ENCODE peak calls at places on chromosomes 12 and 14, in five cellular contexts. J is right lobe of liver, U is GM12878, X is GM23338, O is OCI-LY7. Z is an unnamed sample.
A peak's percentile ranks its signal among the peaks of the same experiment; 100 is the strongest.

GRCh38 chr12:67943295-67943892 is 45.9 kb upstream of the IFNG-AS1 start:
- DNase-seq in J (peak; percentile 58), U (peak; percentile 23), X (peak; percentile 80), O (peak; percentile 83), Z (peak; percentile 88)

GRCh38 chr14:64891173-64891838 is 11.6 kb upstream of the SPTB start:
- DNase-seq in J (no peak), U (no peak), X (no peak), O (no peak), Z (no peak)

GRCh38 chr12:92735131-92735721 is 32.4 kb downstream of the PLEKHG7 start:
- DNase-seq in J (no peak), U (no peak), X (peak; percentile 2), O (no peak), Z (no peak)

GRCh38 chr14:69548566-69548965 is 26.1 kb downstream of the CCDC177 start:
- DNase-seq in J (no peak), U (no peak), X (no peak), O (no peak), Z (no peak)

GRCh38 chr14:96393292-96393691 is 1.4 kb downstream of the AK7 start:
- DNase-seq in J (no peak), U (no peak), X (no peak), O (no peak), Z (no peak)

GRCh38 chr12:132736913-132737312 is 24.7 kb downstream of the ANKLE2 start:
- DNase-seq in J (no peak), U (no peak), X (no peak), O (no peak), Z (no peak)

GRCh38 chr12:74890237-74890599 is 319.4 kb downstream of the KCNC2 start:
- DNase-seq in J (no peak), U (no peak), X (peak; percentile 8), O (no peak), Z (no peak)

GRCh38 chr12:105234197-105234596 is 1.8 kb downstream of the APPL2 start:
- DNase-seq in J (no peak), U (no peak), X (no peak), O (peak; percentile 10), Z (no peak)

GRCh38 chr14:100872241-100872640 is 31.3 kb downstream of the RTL1 start:
- DNase-seq in J (no peak), U (no peak), X (no peak), O (no peak), Z (no peak)

GRCh38 chr12:46269429-46270241 is 792 bp upstream of the SLC38A1 start:
- DNase-seq in J (peak; percentile 49), U (no peak), X (peak; percentile 74), O (peak; percentile 91), Z (peak; percentile 76)

GRCh38 chr12:67202344-67203012 is 66.7 kb upstream of the CAND1 start:
- DNase-seq in J (no peak), U (peak; percentile 11), X (no peak), O (no peak), Z (no peak)

GRCh38 chr12:80472912-80473500 is 29.0 kb downstream of the PTPRQ start:
- DNase-seq in J (no peak), U (peak; percentile 3), X (peak; percentile 68), O (peak; percentile 69), Z (no peak)

GRCh38 chr12:89166525-89166934 is 185.8 kb downstream of the DUSP6 start:
- DNase-seq in J (no peak), U (peak; percentile 43), X (no peak), O (peak; percentile 37), Z (no peak)

GRCh38 chr12:92597997-92598396 is 104.8 kb upstream of the PLEKHG7 start:
- DNase-seq in J (no peak), U (no peak), X (no peak), O (no peak), Z (no peak)

GRCh38 chr14:73589128-73589527 is 2.5 kb upstream of the ACOT4 start:
- DNase-seq in J (no peak), U (no peak), X (no peak), O (no peak), Z (no peak)

GRCh38 chr12:52910248-52910883 is 5.5 kb upstream of the KRT8 start:
- DNase-seq in J (no peak), U (no peak), X (no peak), O (no peak), Z (no peak)

GRCh38 chr12:38502016-38502415 is 185.4 kb downstream of the ALG10B start:
- DNase-seq in J (no peak), U (no peak), X (no peak), O (no peak), Z (no peak)

GRCh38 chr12:112116232-112117060 is 7.9 kb upstream of the NAA25 start:
- DNase-seq in J (peak; percentile 75), U (no peak), X (peak; percentile 95), O (peak; percentile 75), Z (peak; percentile 74)

GRCh38 chr14:37708481-37708880 is 113.1 kb downstream of the TTC6 start:
- DNase-seq in J (no peak), U (no peak), X (no peak), O (no peak), Z (no peak)

GRCh38 chr12:39626033-39626814 is 6.6 kb upstream of the ABCD2 start:
- DNase-seq in J (no peak), U (no peak), X (peak; percentile 71), O (no peak), Z (no peak)

GRCh38 chr14:23321572-23322547 is 603 bp downstream of the PABPN1 start:
- DNase-seq in J (peak; percentile 74), U (no peak), X (peak; percentile 58), O (peak; percentile 51), Z (peak; percentile 27)

GRCh38 chr14:32606297-32606696 is 277.2 kb downstream of the AKAP6 start:
- DNase-seq in J (no peak), U (no peak), X (no peak), O (no peak), Z (no peak)

GRCh38 chr14:58915646-58916045 is 272.8 kb upstream of the DAAM1 start:
- DNase-seq in J (no peak), U (no peak), X (no peak), O (no peak), Z (no peak)

GRCh38 chr14:52072266-52072780 is 3.5 kb upstream of the NID2 start:
- DNase-seq in J (no peak), U (no peak), X (no peak), O (no peak), Z (no peak)

GRCh38 chr14:50830932-50831703 is at the start of gene NIN:
- DNase-seq in J (peak; percentile 80), U (no peak), X (peak; percentile 88), O (peak; percentile 87), Z (peak; percentile 86)

GRCh38 chr14:103128631-103129300 is 5.5 kb downstream of the TNFAIP2 start:
- DNase-seq in J (peak; percentile 58), U (no peak), X (no peak), O (no peak), Z (no peak)

GRCh38 chr12:91774471-91774921 is 371.1 kb downstream of the BTG1 start:
- DNase-seq in J (no peak), U (no peak), X (no peak), O (no peak), Z (no peak)

GRCh38 chr12:123896786-123897185 is 75.8 kb downstream of the CCDC92 start:
- DNase-seq in J (no peak), U (no peak), X (no peak), O (no peak), Z (no peak)

GRCh38 chr14:90495357-90496276 is 98.8 kb downstream of the CALM1 start:
- DNase-seq in J (peak; percentile 48), U (no peak), X (peak; percentile 96), O (peak; percentile 58), Z (no peak)

GRCh38 chr12:121829250-121829918 is 25.6 kb downstream of the SETD1B start:
- DNase-seq in J (no peak), U (no peak), X (no peak), O (no peak), Z (no peak)

GRCh38 chr14:61444215-61444768 is 122.9 kb downstream of the PRKCH start:
- DNase-seq in J (no peak), U (no peak), X (no peak), O (no peak), Z (no peak)

GRCh38 chr12:5376591-5377207 is 55.2 kb upstream of the NTF3 start:
- DNase-seq in J (no peak), U (no peak), X (no peak), O (no peak), Z (peak; percentile 47)

GRCh38 chr14:105292810-105293711 is 7.7 kb downstream of the BRF1 start:
- DNase-seq in J (no peak), U (no peak), X (no peak), O (no peak), Z (no peak)

GRCh38 chr12:9134981-9135628 is 19.4 kb upstream of the A2M start:
- DNase-seq in J (no peak), U (no peak), X (peak; percentile 47), O (peak; percentile 7), Z (no peak)

GRCh38 chr12:47393403-47393790 is 312.4 kb downstream of the RPAP3 start:
- DNase-seq in J (no peak), U (no peak), X (no peak), O (no peak), Z (no peak)
- H3K4me3 ChIP-seq in J (no peak overlapping the region), U (no peak overlapping the region), X (no peak overlapping the region), O (no peak overlapping the region), Z (no peak overlapping the region)

GRCh38 chr12:31309279-31309678 is 16.7 kb downstream of the SINHCAF start:
- DNase-seq in J (no peak), U (no peak), X (no peak), O (no peak), Z (no peak)
- H3K36me3 ChIP-seq in J (no peaks in the 10 kb centered on the region), U (peaks cover 21% of the 10 kb centered on the region), X (peaks cover 9% of the 10 kb centered on the region), O (peaks cover 78% of the 10 kb centered on the region), Z (no peaks in the 10 kb centered on the region)

DNA sequence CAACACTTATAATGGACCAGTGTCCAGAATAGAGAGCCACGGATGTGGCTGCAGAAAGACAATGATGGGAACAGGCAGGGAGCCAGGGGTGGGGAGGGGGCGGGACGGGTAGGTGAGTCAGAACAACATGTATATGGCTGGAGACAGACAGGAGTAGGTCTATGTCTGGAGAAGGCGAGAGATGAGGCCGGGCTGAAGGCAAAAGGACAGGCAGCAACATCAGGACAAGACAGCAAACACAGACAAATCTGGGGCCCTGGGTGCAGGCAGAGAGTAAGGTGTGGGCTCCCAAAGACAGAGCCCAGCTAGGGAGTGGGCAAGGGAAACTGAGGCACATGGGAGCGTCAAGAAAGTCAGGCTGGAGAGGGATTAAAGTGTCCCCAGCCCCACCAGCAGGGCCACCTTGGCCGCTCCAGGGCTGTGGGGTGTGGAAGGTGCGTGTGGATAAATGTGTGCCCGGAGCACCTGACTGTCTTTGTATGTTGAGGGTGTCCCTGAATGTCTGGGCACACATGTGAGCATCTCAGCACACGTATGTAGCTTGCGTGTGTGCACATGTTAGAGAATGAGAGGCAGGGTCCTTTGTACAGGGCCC is 44.1 kb downstream of the FAM222A start:
- DNase-seq in J (peak; percentile 25), U (no peak), X (no peak), O (no peak), Z (peak; percentile 23)
- H3K4me1 ChIP-seq in J (peaks cover 6% of the 10 kb centered on the region), U (no peaks in the 10 kb centered on the region), X (peaks cover 7% of the 10 kb centered on the region), O (no peaks in the 10 kb centered on the region), Z (no peaks in the 10 kb centered on the region)

GRCh38 chr12:6961278-6961694 is 9.2 kb downstream of the PHB2 start:
- DNase-seq in J (peak; percentile 77), U (no peak), X (no peak), O (no peak), Z (peak; percentile 87)

GRCh38 chr12:6959376-6960290 is 8.5 kb downstream of the PTPN6 start:
- DNase-seq in J (peak; percentile 51), U (no peak), X (no peak), O (no peak), Z (peak; percentile 50)

GRCh38 chr12:6958609-6959375 is 7.6 kb downstream of the PTPN6 start:
- DNase-seq in J (no peak), U (no peak), X (no peak), O (peak; percentile 87), Z (peak; percentile 87)

GRCh38 chr12:6961695-6962284 is 8.7 kb downstream of the PHB2 start:
- DNase-seq in J (peak; percentile 55), U (no peak), X (peak; percentile 91), O (peak; percentile 67), Z (peak; percentile 82)

GRCh38 chr12:6960291-6961277 is 9.4 kb downstream of the PTPN6 start:
- DNase-seq in J (peak; percentile 49), U (no peak), X (no peak), O (peak; percentile 68), Z (peak; percentile 79)
- H3K4me3 ChIP-seq in J (no peak overlapping the region), U (peak overlapping the region; percentile 95), X (peak overlapping the region; percentile 95), O (no peak overlapping the region), Z (peak overlapping the region; percentile 62)

Z was measured in Peyer's patch.